ENCODE peak calls at places on chromosomes 12 and 14, in five cellular contexts. L is HEK293T, A is HCT116, Y is WTC11, C is HepG2. M is an unnamed sample.

GRCh38 chr14:50533314-50533705 is 941 bp upstream of the MAP4K5 start:
- DNase-seq in L (no peak), A (no peak), Y (no peak), C (no peak), M (no peak)

GRCh38 chr14:75539562-75540478 is 17.6 kb downstream of the BATF start:
- DNase-seq in L (no peak), A (no peak), Y (no peak), C (no peak), M (no peak)

GRCh38 chr12:131085816-131086591 is 132.3 kb downstream of the ADGRD1 start:
- DNase-seq in L (no peak), A (no peak), Y (no peak), C (no peak), M (no peak)

GRCh38 chr14:24321212-24321975 is 10.1 kb downstream of the LTB4R start:
- DNase-seq in L (no peak), A (no peak), Y (peak; percentile 42), C (no peak), M (no peak)

GRCh38 chr12:123085730-123086487 is 65.0 kb downstream of the PITPNM2 start:
- DNase-seq in L (no peak), A (peak; percentile 83), Y (no peak), C (peak; percentile 68), M (no peak)

GRCh38 chr12:119088917-119089667 is 89.6 kb upstream of the HSPB8 start:
- DNase-seq in L (no peak), A (no peak), Y (peak; percentile 26), C (no peak), M (peak; percentile 61)

GRCh38 chr12:104565606-104566243 is 109.0 kb downstream of the CHST11 start:
- DNase-seq in L (no peak), A (no peak), Y (no peak), C (no peak), M (no peak)

GRCh38 chr14:73594491-73594890 is 2.8 kb downstream of the ACOT4 start:
- DNase-seq in L (no peak), A (no peak), Y (no peak), C (no peak), M (no peak)

GRCh38 chr14:67389261-67389660 is 22.7 kb downstream of the PLEK2 start:
- DNase-seq in L (no peak), A (no peak), Y (no peak), C (no peak), M (no peak)

GRCh38 chr12:71780207-71780822 is 25.7 kb downstream of the RAB21 start:
- DNase-seq in L (peak; percentile 34), A (peak; percentile 16), Y (no peak), C (peak; percentile 20), M (no peak)

GRCh38 chr12:31018106-31018890 is 55.4 kb upstream of the DDX11 start:
- DNase-seq in L (no peak), A (no peak), Y (no peak), C (no peak), M (no peak)

GRCh38 chr14:98984719-98985041 is 287.3 kb downstream of the BCL11B start:
- DNase-seq in L (no peak), A (no peak), Y (no peak), C (no peak), M (no peak)

GRCh38 chr12:124754949-124755800 is 108.5 kb downstream of the SCARB1 start:
- DNase-seq in L (no peak), A (no peak), Y (peak; percentile 52), C (no peak), M (peak; percentile 27)

GRCh38 chr12:56683-57346 is 9.8 kb upstream of the IQSEC3 start:
- DNase-seq in L (no peak), A (no peak), Y (peak; percentile 15), C (no peak), M (no peak)

GRCh38 chr12:132513070-132513398 is 23.1 kb downstream of the FBRSL1 start:
- DNase-seq in L (no peak), A (no peak), Y (no peak), C (no peak), M (no peak)

GRCh38 chr14:96978525-96979272 is 181.5 kb downstream of the VRK1 start:
- DNase-seq in L (peak; percentile 22), A (no peak), Y (no peak), C (no peak), M (no peak)

GRCh38 chr12:132872975-132873421 is 14.4 kb downstream of the CHFR start:
- DNase-seq in L (no peak), A (no peak), Y (no peak), C (no peak), M (no peak)

GRCh38 chr14:52380294-52380693 is 66.2 kb downstream of the PTGER2 start:
- DNase-seq in L (no peak), A (no peak), Y (no peak), C (no peak), M (no peak)

GRCh38 chr12:112524676-112525425 is 106.1 kb downstream of the PTPN11 start:
- DNase-seq in L (peak; percentile 35), A (no peak), Y (peak; percentile 28), C (no peak), M (no peak)

GRCh38 chr14:67694791-67695393 is 672 bp downstream of the RDH11 start:
- DNase-seq in L (peak; percentile 78), A (peak; percentile 95), Y (peak; percentile 70), C (peak; percentile 92), M (peak; percentile 67)

GRCh38 chr12:81170072-81170471 is 92.2 kb downstream of the ACSS3 start:
- DNase-seq in L (no peak), A (no peak), Y (no peak), C (no peak), M (no peak)

GRCh38 chr12:57726151-57726883 is 12.2 kb downstream of the AGAP2 start:
- DNase-seq in L (peak; percentile 92), A (peak; percentile 72), Y (peak; percentile 92), C (peak; percentile 71), M (peak; percentile 65)

GRCh38 chr14:71481215-71481614 is 451.0 kb upstream of the RGS6 start:
- DNase-seq in L (no peak), A (no peak), Y (no peak), C (no peak), M (no peak)

GRCh38 chr12:67919406-67919805 is 69.8 kb upstream of the IFNG-AS1 start:
- DNase-seq in L (no peak), A (no peak), Y (no peak), C (no peak), M (no peak)
- TF ChIP-seq SP1 in L (no peak), A (no peak), Y (no peak), C (no peak), M (no peak)

DNA sequence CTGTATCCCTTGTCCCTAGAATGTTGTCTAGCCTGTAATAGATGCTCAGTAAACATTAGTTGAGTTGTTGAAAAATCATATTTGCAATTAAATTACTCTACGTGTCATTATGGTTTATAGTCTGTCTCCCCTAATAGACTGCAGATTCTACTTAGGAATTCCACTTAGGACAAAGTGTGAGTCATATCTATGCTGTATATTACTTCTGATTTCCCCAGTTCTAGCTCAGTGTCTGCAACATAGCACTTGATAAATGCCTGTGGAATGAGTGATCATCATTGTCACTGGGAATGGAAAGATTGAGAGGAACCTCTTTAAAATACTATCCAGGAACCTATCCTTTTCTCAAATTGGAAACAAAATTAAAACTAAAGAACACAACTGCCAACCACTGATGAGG is 99.3 kb downstream of the TBX5 start:
- DNase-seq in L (no peak), A (no peak), Y (no peak), C (no peak), M (no peak)
- TF ChIP-seq SP1 in L (no peak), A (no peak), Y (no peak), C (no peak), M (no peak)

GRCh38 chr14:76856769-76857168 is 30.6 kb downstream of the LRRC74A start:
- DNase-seq in L (no peak), A (no peak), Y (no peak), C (no peak), M (no peak)
- TF ChIP-seq SP1 in L (no peak), A (no peak), Y (no peak), C (no peak), M (no peak)

DNA sequence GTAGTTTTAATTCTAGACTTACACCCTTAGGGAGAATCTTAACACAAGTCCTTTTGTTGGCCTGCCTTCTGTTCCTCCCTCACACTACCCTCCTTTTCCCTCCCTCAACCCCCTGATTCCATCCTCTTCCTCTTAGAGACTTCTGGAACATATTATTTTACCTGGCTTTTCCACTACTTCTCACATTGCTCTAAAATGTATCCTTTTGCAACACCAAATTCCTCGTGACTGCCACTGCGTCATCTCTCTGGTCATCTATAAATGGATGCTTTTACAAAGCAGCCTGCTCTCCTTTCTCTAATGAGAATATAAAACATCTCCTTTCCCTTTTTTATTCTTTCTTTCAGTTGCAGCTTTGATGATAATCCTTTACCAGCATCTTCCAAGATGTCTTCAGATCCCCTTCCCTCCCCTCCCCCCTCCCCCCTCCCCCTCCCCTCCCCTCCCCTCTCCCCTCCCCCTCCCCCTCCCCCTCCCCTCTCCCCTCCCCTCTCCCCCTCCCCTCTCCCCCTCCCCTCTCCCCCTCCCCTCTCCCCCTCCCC is 93.6 kb downstream of the DIP2B start:
- DNase-seq in L (no peak), A (no peak), Y (no peak), C (no peak), M (no peak)
- TF ChIP-seq SP1 in L (no peak), A (no peak), Y (no peak), C (no peak), M (no peak)

GRCh38 chr12:41334390-41334789 is 146.3 kb downstream of the PDZRN4 start:
- DNase-seq in L (no peak), A (no peak), Y (no peak), C (no peak), M (no peak)
- TF ChIP-seq SP1 in L (no peak), A (no peak), Y (no peak), C (no peak), M (no peak)

DNA sequence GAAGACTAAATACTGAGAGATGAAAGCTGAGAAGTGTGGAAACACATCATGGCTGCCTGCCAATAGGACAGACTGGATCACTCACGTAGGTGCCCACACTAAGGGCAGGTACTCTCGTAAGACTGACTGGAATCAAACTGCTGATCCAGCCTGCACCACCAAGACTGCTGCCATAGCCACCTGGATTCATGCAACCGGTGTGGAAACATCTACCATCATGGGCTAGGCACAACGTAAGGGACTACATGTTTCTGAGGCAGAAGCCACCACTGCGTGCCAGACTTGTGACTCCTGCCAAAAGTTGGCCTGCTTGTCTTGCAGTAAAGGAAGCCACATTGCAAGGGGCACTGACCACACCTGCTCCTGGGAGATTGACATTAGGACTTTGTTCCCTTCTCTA is 3.8 kb downstream of the POMT2 start:
- DNase-seq in L (no peak), A (no peak), Y (no peak), C (no peak), M (no peak)
- TF ChIP-seq SP1 in L (no peak), A (no peak), Y (no peak), C (no peak), M (no peak)

DNA sequence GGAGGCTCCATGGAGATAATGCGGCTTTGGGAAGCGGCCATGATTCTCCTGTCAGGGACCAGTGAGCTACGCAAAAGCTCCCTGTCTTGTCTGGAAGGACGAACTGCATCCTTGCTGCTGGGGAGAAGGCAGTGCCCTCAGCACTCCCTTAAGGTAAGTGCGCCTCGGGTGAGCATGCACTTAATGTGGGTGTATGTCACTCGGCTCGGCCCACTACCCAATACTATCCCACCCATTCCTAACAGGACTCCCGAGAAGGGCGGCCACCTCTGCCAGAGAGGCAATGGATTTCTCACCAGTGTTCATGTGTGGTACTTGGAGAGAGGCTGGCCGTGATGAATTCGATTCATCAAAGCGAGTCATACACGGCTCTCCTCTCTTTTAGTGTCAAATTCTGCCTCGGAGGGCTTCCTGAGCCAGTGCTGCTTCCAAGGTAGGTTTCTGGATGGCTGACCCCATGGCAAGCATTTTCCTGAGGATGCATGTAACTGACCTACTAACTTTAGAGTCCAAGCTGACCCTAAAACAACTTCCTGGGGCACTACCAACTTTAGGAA is 151.7 kb upstream of the RTL1 start:
- DNase-seq in L (no peak), A (no peak), Y (no peak), C (no peak), M (no peak)
- TF ChIP-seq SP1 in L (no peak), A (no peak), Y (no peak), C (no peak), M (no peak)

GRCh38 chr14:25836647-25837046 is 761.2 kb downstream of the NOVA1 start:
- DNase-seq in L (no peak), A (no peak), Y (no peak), C (no peak), M (no peak)
- TF ChIP-seq SP1 in L (no peak), A (no peak), Y (no peak), C (no peak), M (no peak)